ENCODE peak calls at places on chromosomes 7 and 10, in seven cellular contexts. P, F, W, A, D, G and X are unnamed samples.

GRCh38 chr10:6014241-6014761 is 37.0 kb upstream of the IL15RA start:
- DNase-seq in P (peak), F (no peak), W (peak), A (peak), D (no peak), G (peak), X (peak)

GRCh38 chr10:24382979-24383663 is 174.2 kb downstream of the KIAA1217 start:
- DNase-seq in P (peak), F (no peak), W (no peak), A (peak), D (no peak), G (no peak), X (peak)

GRCh38 chr7:81672872-81673271 is 97.0 kb downstream of the HGF start:
- DNase-seq in P (no peak), F (no peak), W (no peak), A (no peak), D (no peak), G (no peak), X (no peak)

GRCh38 chr10:92822060-92822634 is 26.2 kb upstream of the EXOC6 start:
- DNase-seq in P (no peak), F (no peak), W (peak), A (no peak), D (no peak), G (peak), X (no peak)

GRCh38 chr7:121080913-121081326 is 92.4 kb downstream of the CPED1 start:
- DNase-seq in P (no peak), F (no peak), W (no peak), A (no peak), D (no peak), G (no peak), X (no peak)

GRCh38 chr10:69716711-69717560 is 84.8 kb upstream of the COL13A1 start:
- DNase-seq in P (peak), F (no peak), W (peak), A (peak), D (peak), G (peak), X (peak)

GRCh38 chr10:36164556-36165504 is 522.7 kb upstream of the FZD8 start:
- DNase-seq in P (no peak), F (no peak), W (no peak), A (no peak), D (no peak), G (no peak), X (no peak)

GRCh38 chr7:136086712-136087111 is 109.6 kb upstream of the MTPN start:
- DNase-seq in P (peak), F (no peak), W (peak), A (peak), D (no peak), G (peak), X (peak)

GRCh38 chr10:4662576-4663161 is 163.3 kb upstream of the AKR1E2 start:
- DNase-seq in P (no peak), F (no peak), W (peak), A (no peak), D (no peak), G (no peak), X (no peak)

GRCh38 chr7:12475362-12476063 is 71.8 kb upstream of the VWDE start:
- DNase-seq in P (no peak), F (no peak), W (peak), A (no peak), D (no peak), G (peak), X (no peak)

GRCh38 chr7:93442478-93443224 is 131.9 kb downstream of the CALCR start:
- DNase-seq in P (peak), F (no peak), W (peak), A (peak), D (no peak), G (peak), X (no peak)

GRCh38 chr10:43233601-43234430 is 33.0 kb downstream of the RASGEF1A start:
- DNase-seq in P (no peak), F (peak), W (no peak), A (no peak), D (peak), G (no peak), X (no peak)

GRCh38 chr10:78961760-78962159 is 107.0 kb upstream of the ZMIZ1 start:
- DNase-seq in P (no peak), F (no peak), W (no peak), A (no peak), D (no peak), G (no peak), X (no peak)

GRCh38 chr10:74859546-74859945 is 33.1 kb downstream of the KAT6B start:
- DNase-seq in P (no peak), F (no peak), W (no peak), A (no peak), D (no peak), G (no peak), X (no peak)

GRCh38 chr7:18234519-18234918 is 206.9 kb upstream of the PRPS1L1 start:
- DNase-seq in P (no peak), F (no peak), W (no peak), A (no peak), D (no peak), G (no peak), X (no peak)

DNA sequence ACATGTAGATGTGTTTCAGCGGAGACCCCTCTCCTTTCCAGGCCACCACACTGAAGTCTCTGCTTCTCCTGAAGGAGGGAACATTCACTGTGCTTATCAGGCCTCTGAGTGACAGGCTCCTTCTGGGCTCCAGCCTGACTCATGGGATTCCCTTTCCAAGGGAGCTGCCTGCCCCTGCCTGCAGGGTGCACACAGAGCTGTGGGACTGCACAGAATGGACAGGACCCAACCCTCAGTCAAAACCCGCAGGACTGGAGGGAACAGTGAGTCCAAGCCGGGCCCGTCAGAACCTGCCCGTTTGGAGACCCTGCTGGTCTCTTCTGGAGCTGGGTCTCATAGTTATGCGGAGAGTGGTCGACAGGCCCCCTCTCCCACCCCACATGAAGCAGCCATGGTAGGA is 32.6 kb downstream of the PLAC9 start:
- DNase-seq in P (no peak), F (peak), W (no peak), A (no peak), D (no peak), G (peak), X (no peak)
- TF ChIP-seq CTCF in P (no peak), F (no peak), W (peak), A (no peak), D (no peak), G (peak), X (no peak)

GRCh38 chr7:23863209-23863798 is 153.3 kb downstream of the STK31 start:
- DNase-seq in P (peak), F (no peak), W (peak), A (no peak), D (no peak), G (peak), X (no peak)
- TF ChIP-seq CTCF in P (no peak), F (peak), W (peak), A (no peak), D (peak), G (peak), X (peak)

DNA sequence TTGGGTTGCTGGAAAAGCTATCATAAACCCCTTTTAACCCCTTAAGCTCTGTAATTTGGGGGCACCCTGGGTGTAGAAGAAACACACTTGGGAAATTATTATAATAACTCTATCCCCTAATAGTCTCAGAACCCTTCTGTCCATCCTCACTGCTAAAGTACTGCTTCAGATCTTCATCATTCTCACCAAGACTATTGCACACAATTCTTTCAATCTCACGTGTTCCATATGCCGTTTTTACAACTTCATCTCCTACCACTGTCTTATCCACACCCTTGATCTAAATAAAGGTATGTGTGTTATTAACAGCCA is 15.8 kb downstream of the ANKRD22 start:
- DNase-seq in P (no peak), F (no peak), W (no peak), A (no peak), D (no peak), G (no peak), X (no peak)
- TF ChIP-seq CTCF in P (no peak), F (peak), W (no peak), A (no peak), D (no peak), G (no peak), X (no peak)

GRCh38 chr7:128872394-128872824 is 9.8 kb downstream of the ATP6V1F start:
- DNase-seq in P (no peak), F (peak), W (no peak), A (no peak), D (peak), G (no peak), X (no peak)
- TF ChIP-seq CTCF in P (no peak), F (peak), W (no peak), A (no peak), D (no peak), G (no peak), X (peak)